ENCODE peak calls at places on chromosomes 4 and X, in eight cellular contexts. One of them, this sample, is unnamed.

GRCh38 chr4:128286474-128287158 is 997 bp downstream of the PGRMC2 start:
- DNase-seq in A549: peak
- DNase-seq in uterus: no peak
- DNase-seq in astrocyte of the spinal cord: peak
- DNase-seq in transverse colon: no peak
- DNase-seq in fibroblast of pulmonary artery: peak
- DNase-seq in pancreas: no peak
- DNase-seq in K562: peak
- DNase-seq in this sample: no peak

GRCh38 chr4:30767147-30767546 is 47.0 kb downstream of the PCDH7 start:
- DNase-seq in A549: no peak
- DNase-seq in uterus: no peak
- DNase-seq in astrocyte of the spinal cord: no peak
- DNase-seq in transverse colon: no peak
- DNase-seq in fibroblast of pulmonary artery: no peak
- DNase-seq in pancreas: no peak
- DNase-seq in K562: no peak
- DNase-seq in this sample: no peak

GRCh38 chrX:22135171-22135711 is 103.1 kb downstream of the PHEX start:
- DNase-seq in A549: no peak
- DNase-seq in uterus: no peak
- DNase-seq in astrocyte of the spinal cord: peak
- DNase-seq in transverse colon: no peak
- DNase-seq in fibroblast of pulmonary artery: peak
- DNase-seq in pancreas: no peak
- DNase-seq in K562: no peak
- DNase-seq in this sample: no peak

GRCh38 chr4:36997727-36998126 is 246.8 kb upstream of the NWD2 start:
- DNase-seq in A549: no peak
- DNase-seq in uterus: no peak
- DNase-seq in astrocyte of the spinal cord: peak
- DNase-seq in transverse colon: no peak
- DNase-seq in fibroblast of pulmonary artery: peak
- DNase-seq in pancreas: no peak
- DNase-seq in K562: no peak
- DNase-seq in this sample: no peak

GRCh38 chr4:105605493-105605892 is 53.1 kb downstream of the ARHGEF38 start:
- DNase-seq in A549: no peak
- DNase-seq in uterus: no peak
- DNase-seq in astrocyte of the spinal cord: peak
- DNase-seq in transverse colon: no peak
- DNase-seq in fibroblast of pulmonary artery: peak
- DNase-seq in pancreas: no peak
- DNase-seq in K562: no peak
- DNase-seq in this sample: no peak

GRCh38 chr4:146835096-146835495 is 110.6 kb downstream of the TTC29 start:
- DNase-seq in A549: no peak
- DNase-seq in uterus: no peak
- DNase-seq in astrocyte of the spinal cord: no peak
- DNase-seq in transverse colon: no peak
- DNase-seq in fibroblast of pulmonary artery: no peak
- DNase-seq in pancreas: no peak
- DNase-seq in K562: no peak
- DNase-seq in this sample: no peak

GRCh38 chrX:124216396-124217124 is 115.9 kb upstream of the TEX13D start:
- DNase-seq in A549: no peak
- DNase-seq in uterus: no peak
- DNase-seq in astrocyte of the spinal cord: no peak
- DNase-seq in transverse colon: no peak
- DNase-seq in fibroblast of pulmonary artery: no peak
- DNase-seq in pancreas: no peak
- DNase-seq in K562: no peak
- DNase-seq in this sample: no peak

GRCh38 chr4:6008766-6009385 is 9.4 kb downstream of the C4orf50 start:
- DNase-seq in A549: no peak
- DNase-seq in uterus: no peak
- DNase-seq in astrocyte of the spinal cord: no peak
- DNase-seq in transverse colon: no peak
- DNase-seq in fibroblast of pulmonary artery: no peak
- DNase-seq in pancreas: no peak
- DNase-seq in K562: no peak
- DNase-seq in this sample: no peak

GRCh38 chr4:181475781-181476180 is 767.4 kb upstream of the TENM3 start:
- DNase-seq in A549: no peak
- DNase-seq in uterus: no peak
- DNase-seq in astrocyte of the spinal cord: peak
- DNase-seq in transverse colon: no peak
- DNase-seq in fibroblast of pulmonary artery: no peak
- DNase-seq in pancreas: no peak
- DNase-seq in K562: no peak
- DNase-seq in this sample: no peak

GRCh38 chr4:141140271-141141205 is 7.3 kb upstream of the RNF150 start:
- DNase-seq in A549: no peak
- DNase-seq in uterus: no peak
- DNase-seq in astrocyte of the spinal cord: peak
- DNase-seq in transverse colon: no peak
- DNase-seq in fibroblast of pulmonary artery: no peak
- DNase-seq in pancreas: no peak
- DNase-seq in K562: no peak
- DNase-seq in this sample: no peak

GRCh38 chrX:48890296-48890925 is 7.2 kb downstream of the TIMM17B start:
- DNase-seq in A549: no peak
- DNase-seq in uterus: no peak
- DNase-seq in astrocyte of the spinal cord: no peak
- DNase-seq in transverse colon: no peak
- DNase-seq in fibroblast of pulmonary artery: no peak
- DNase-seq in pancreas: no peak
- DNase-seq in K562: no peak
- DNase-seq in this sample: no peak

GRCh38 chr4:64399313-64400109 is 9.7 kb downstream of the TECRL start:
- DNase-seq in A549: no peak
- DNase-seq in uterus: no peak
- DNase-seq in astrocyte of the spinal cord: no peak
- DNase-seq in transverse colon: no peak
- DNase-seq in fibroblast of pulmonary artery: no peak
- DNase-seq in pancreas: no peak
- DNase-seq in K562: no peak
- DNase-seq in this sample: no peak

GRCh38 chr4:157246959-157247358 is 26.4 kb downstream of the GRIA2 start:
- DNase-seq in A549: no peak
- DNase-seq in uterus: peak
- DNase-seq in astrocyte of the spinal cord: no peak
- DNase-seq in transverse colon: no peak
- DNase-seq in fibroblast of pulmonary artery: no peak
- DNase-seq in pancreas: no peak
- DNase-seq in K562: no peak
- DNase-seq in this sample: no peak

GRCh38 chr4:121728066-121728465 is 31.3 kb upstream of the ANXA5 start:
- DNase-seq in A549: peak
- DNase-seq in uterus: no peak
- DNase-seq in astrocyte of the spinal cord: peak
- DNase-seq in transverse colon: no peak
- DNase-seq in fibroblast of pulmonary artery: peak
- DNase-seq in pancreas: no peak
- DNase-seq in K562: no peak
- DNase-seq in this sample: no peak

GRCh38 chr4:128387600-128388351 is 100.2 kb upstream of the PGRMC2 start:
- DNase-seq in A549: no peak
- DNase-seq in uterus: no peak
- DNase-seq in astrocyte of the spinal cord: peak
- DNase-seq in transverse colon: no peak
- DNase-seq in fibroblast of pulmonary artery: no peak
- DNase-seq in pancreas: no peak
- DNase-seq in K562: no peak
- DNase-seq in this sample: no peak

GRCh38 chr4:119394826-119395225 is 72.9 kb upstream of the FABP2 start:
- DNase-seq in A549: no peak
- DNase-seq in uterus: no peak
- DNase-seq in astrocyte of the spinal cord: peak
- DNase-seq in transverse colon: no peak
- DNase-seq in fibroblast of pulmonary artery: no peak
- DNase-seq in pancreas: no peak
- DNase-seq in K562: peak
- DNase-seq in this sample: no peak

GRCh38 chrX:151419748-151420147 is 22.7 kb downstream of the VMA21 start:
- DNase-seq in A549: no peak
- DNase-seq in uterus: no peak
- DNase-seq in astrocyte of the spinal cord: peak
- DNase-seq in transverse colon: no peak
- DNase-seq in fibroblast of pulmonary artery: no peak
- DNase-seq in pancreas: no peak
- DNase-seq in K562: no peak
- DNase-seq in this sample: no peak

GRCh38 chrX:1391707-1392375 is at the start of gene SLC25A6:
- DNase-seq in A549: peak
- DNase-seq in uterus: peak
- DNase-seq in astrocyte of the spinal cord: peak
- DNase-seq in transverse colon: peak
- DNase-seq in fibroblast of pulmonary artery: peak
- DNase-seq in pancreas: peak
- DNase-seq in K562: peak
- DNase-seq in this sample: peak

GRCh38 chr4:102492531-102493241 is 8.5 kb upstream of the NFKB1 start:
- DNase-seq in A549: no peak
- DNase-seq in uterus: no peak
- DNase-seq in astrocyte of the spinal cord: no peak
- DNase-seq in transverse colon: no peak
- DNase-seq in fibroblast of pulmonary artery: peak
- DNase-seq in pancreas: no peak
- DNase-seq in K562: no peak
- DNase-seq in this sample: no peak

GRCh38 chr4:102497986-102498385 is 3.2 kb upstream of the NFKB1 start:
- DNase-seq in A549: no peak
- DNase-seq in uterus: no peak
- DNase-seq in astrocyte of the spinal cord: no peak
- DNase-seq in transverse colon: no peak
- DNase-seq in fibroblast of pulmonary artery: no peak
- DNase-seq in pancreas: no peak
- DNase-seq in K562: no peak
- DNase-seq in this sample: no peak

GRCh38 chr4:102493257-102493656 is 7.9 kb upstream of the NFKB1 start:
- DNase-seq in A549: no peak
- DNase-seq in uterus: no peak
- DNase-seq in astrocyte of the spinal cord: no peak
- DNase-seq in transverse colon: no peak
- DNase-seq in fibroblast of pulmonary artery: no peak
- DNase-seq in pancreas: no peak
- DNase-seq in K562: no peak
- DNase-seq in this sample: no peak

GRCh38 chr4:102493794-102494193 is 7.4 kb upstream of the NFKB1 start:
- DNase-seq in A549: no peak
- DNase-seq in uterus: no peak
- DNase-seq in astrocyte of the spinal cord: no peak
- DNase-seq in transverse colon: peak
- DNase-seq in fibroblast of pulmonary artery: no peak
- DNase-seq in pancreas: no peak
- DNase-seq in K562: no peak
- DNase-seq in this sample: no peak

DNA sequence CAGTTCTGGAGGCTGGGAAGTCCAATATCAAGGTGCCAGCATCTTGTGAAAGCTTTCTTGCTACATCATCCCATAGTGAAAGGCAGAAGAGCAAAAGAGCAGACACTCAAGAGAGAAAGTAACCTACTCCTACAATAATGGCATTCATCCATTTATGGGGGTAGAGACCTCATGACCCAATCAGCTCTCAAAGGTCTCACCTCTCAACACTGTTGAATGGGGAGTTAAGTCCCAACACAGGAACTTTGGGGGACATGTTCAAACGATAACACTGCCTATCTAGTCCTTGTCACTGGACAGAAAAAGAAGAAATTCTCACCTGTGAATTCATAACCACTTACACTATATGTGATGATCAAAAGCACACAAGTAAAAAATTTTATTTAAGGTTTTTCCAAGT is 6.6 kb upstream of the NFKB1 start:
- DNase-seq in A549: no peak
- DNase-seq in uterus: no peak
- DNase-seq in astrocyte of the spinal cord: no peak
- DNase-seq in transverse colon: no peak
- DNase-seq in fibroblast of pulmonary artery: no peak
- DNase-seq in pancreas: no peak
- DNase-seq in K562: no peak
- DNase-seq in this sample: no peak
- TF ChIP-seq CTCF in A549: no peak
- TF ChIP-seq CTCF in uterus: no peak
- TF ChIP-seq CTCF in astrocyte of the spinal cord: no peak
- TF ChIP-seq CTCF in transverse colon: no peak
- TF ChIP-seq CTCF in fibroblast of pulmonary artery: no peak
- TF ChIP-seq CTCF in pancreas: no peak
- TF ChIP-seq CTCF in K562: no peak
- TF ChIP-seq CTCF in this sample: no peak

GRCh38 chrX:12076046-12076445 is 62.2 kb upstream of the FRMPD4 start:
- DNase-seq in A549: no peak
- DNase-seq in uterus: no peak
- DNase-seq in astrocyte of the spinal cord: peak
- DNase-seq in transverse colon: no peak
- DNase-seq in fibroblast of pulmonary artery: peak
- DNase-seq in pancreas: no peak
- DNase-seq in K562: no peak
- DNase-seq in this sample: no peak

DNA sequence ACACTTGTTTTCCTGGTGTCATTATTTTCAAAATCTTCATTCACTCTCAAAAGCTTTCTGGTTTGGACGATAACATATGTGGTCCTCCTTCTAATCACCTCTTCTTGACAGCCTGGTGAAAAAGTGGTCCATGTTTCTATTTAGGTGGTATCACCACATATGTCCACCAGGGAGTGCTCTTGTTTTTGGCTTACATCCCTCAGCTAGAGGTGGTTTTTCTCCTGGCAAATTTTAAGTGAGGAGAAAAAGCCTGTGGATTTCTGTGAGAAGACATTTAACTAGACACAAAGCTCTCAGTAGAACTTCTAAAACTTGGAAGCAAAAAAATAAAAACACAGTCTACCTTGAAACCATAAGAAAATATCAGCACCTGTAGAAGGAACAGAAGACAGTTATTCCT is 58.0 kb upstream of the FRMPD4 start:
- DNase-seq in A549: peak
- DNase-seq in uterus: no peak
- DNase-seq in astrocyte of the spinal cord: peak
- DNase-seq in transverse colon: no peak
- DNase-seq in fibroblast of pulmonary artery: peak
- DNase-seq in pancreas: no peak
- DNase-seq in K562: peak
- DNase-seq in this sample: no peak
- TF ChIP-seq CTCF in A549: peak
- TF ChIP-seq CTCF in uterus: peak
- TF ChIP-seq CTCF in astrocyte of the spinal cord: peak
- TF ChIP-seq CTCF in transverse colon: peak
- TF ChIP-seq CTCF in fibroblast of pulmonary artery: peak
- TF ChIP-seq CTCF in pancreas: peak
- TF ChIP-seq CTCF in K562: peak
- TF ChIP-seq CTCF in this sample: no peak

GRCh38 chr4:77599378-77599777 is 6.2 kb upstream of the CXCL13 start:
- DNase-seq in A549: peak
- DNase-seq in uterus: no peak
- DNase-seq in astrocyte of the spinal cord: peak
- DNase-seq in transverse colon: no peak
- DNase-seq in fibroblast of pulmonary artery: peak
- DNase-seq in pancreas: no peak
- DNase-seq in K562: peak
- DNase-seq in this sample: no peak
- TF ChIP-seq CTCF in A549: no peak
- TF ChIP-seq CTCF in uterus: peak
- TF ChIP-seq CTCF in astrocyte of the spinal cord: peak
- TF ChIP-seq CTCF in transverse colon: peak
- TF ChIP-seq CTCF in fibroblast of pulmonary artery: peak
- TF ChIP-seq CTCF in pancreas: peak
- TF ChIP-seq CTCF in K562: peak
- TF ChIP-seq CTCF in this sample: peak

GRCh38 chr4:97153042-97153441 is 990.2 kb downstream of the STPG2 start:
- DNase-seq in A549: no peak
- DNase-seq in uterus: no peak
- DNase-seq in astrocyte of the spinal cord: peak
- DNase-seq in transverse colon: no peak
- DNase-seq in fibroblast of pulmonary artery: peak
- DNase-seq in pancreas: no peak
- DNase-seq in K562: no peak
- DNase-seq in this sample: no peak
- TF ChIP-seq CTCF in A549: no peak
- TF ChIP-seq CTCF in uterus: no peak
- TF ChIP-seq CTCF in astrocyte of the spinal cord: peak
- TF ChIP-seq CTCF in transverse colon: peak
- TF ChIP-seq CTCF in fibroblast of pulmonary artery: peak
- TF ChIP-seq CTCF in pancreas: no peak
- TF ChIP-seq CTCF in K562: peak
- TF ChIP-seq CTCF in this sample: no peak